ENCODE peak calls at places on chromosomes 5 and 9, in seven cellular contexts. W, C, Q, P, N, U and L are unnamed samples.

GRCh38 chr5:137146402-137146889 is 352.7 kb downstream of the SPOCK1 start:
- DNase-seq in U (peak), P (no peak), N (no peak), W (peak), Q (no peak), C (peak), L (peak)

GRCh38 chr5:171336486-171337206 is 27.6 kb downstream of the TLX3 start:
- DNase-seq in Q (no peak), C (peak), W (peak), U (peak), P (no peak), N (peak), L (peak)

GRCh38 chr9:73683862-73684591 is 532.4 kb downstream of the ANXA1 start:
- DNase-seq in W (peak), N (peak), U (peak), C (peak), Q (no peak), P (no peak), L (peak)

GRCh38 chr5:43553381-43553780 is 3.5 kb downstream of the PAIP1 start:
- DNase-seq in U (no peak), N (no peak), Q (no peak), P (no peak), W (peak), C (no peak), L (peak)

GRCh38 chr5:170076211-170076610 is 29.5 kb upstream of the FOXI1 start:
- DNase-seq in U (no peak), C (no peak), Q (no peak), N (no peak), P (no peak), W (peak), L (no peak)

GRCh38 chr9:124493794-124494479 is 13.3 kb downstream of the NR5A1 start:
- DNase-seq in W (no peak), Q (no peak), U (no peak), N (no peak), P (no peak), C (no peak), L (no peak)

GRCh38 chr9:132031869-132032583 is 47.6 kb downstream of the MED27 start:
- DNase-seq in C (no peak), Q (peak), U (no peak), N (peak), W (no peak), P (no peak), L (no peak)

GRCh38 chr9:77030045-77030444 is 10.6 kb downstream of the FOXB2 start:
- DNase-seq in W (no peak), U (no peak), Q (no peak), N (no peak), P (no peak), C (no peak), L (no peak)

GRCh38 chr9:121860744-121861143 is 209.3 kb downstream of the DAB2IP start:
- DNase-seq in U (no peak), P (no peak), N (no peak), W (peak), C (peak), Q (no peak), L (peak)

GRCh38 chr5:52990531-52990925 is 1.4 kb downstream of the ITGA2 start:
- DNase-seq in U (no peak), N (no peak), C (no peak), Q (no peak), W (no peak), P (no peak), L (no peak)
- H3K4me3 ChIP-seq in U (peak), N (no peak), C (peak), Q (no peak), W (peak), P (no peak), L (peak)

GRCh38 chr5:2750758-2751464 is 566 bp downstream of the IRX2 start:
- DNase-seq in N (no peak), C (no peak), P (no peak), W (peak), U (no peak), Q (no peak), L (peak)
- H3K4me3 ChIP-seq in N (no peak), C (peak), P (peak), W (peak), U (peak), Q (no peak), L (peak)

GRCh38 chr5:23014817-23015216 is 161.7 kb upstream of the CDH12 start:
- DNase-seq in U (no peak), P (no peak), N (no peak), W (no peak), Q (no peak), C (no peak), L (no peak)

GRCh38 chr5:23014251-23014650 is 161.1 kb upstream of the CDH12 start:
- DNase-seq in Q (no peak), U (no peak), W (no peak), P (no peak), N (no peak), C (no peak), L (no peak)

GRCh38 chr5:23007762-23008161 is 154.6 kb upstream of the CDH12 start:
- DNase-seq in Q (no peak), P (no peak), W (no peak), U (no peak), N (no peak), C (no peak), L (no peak)

GRCh38 chr5:23013395-23013994 is 160.4 kb upstream of the CDH12 start:
- DNase-seq in P (no peak), N (no peak), Q (no peak), C (peak), W (no peak), U (no peak), L (no peak)

DNA sequence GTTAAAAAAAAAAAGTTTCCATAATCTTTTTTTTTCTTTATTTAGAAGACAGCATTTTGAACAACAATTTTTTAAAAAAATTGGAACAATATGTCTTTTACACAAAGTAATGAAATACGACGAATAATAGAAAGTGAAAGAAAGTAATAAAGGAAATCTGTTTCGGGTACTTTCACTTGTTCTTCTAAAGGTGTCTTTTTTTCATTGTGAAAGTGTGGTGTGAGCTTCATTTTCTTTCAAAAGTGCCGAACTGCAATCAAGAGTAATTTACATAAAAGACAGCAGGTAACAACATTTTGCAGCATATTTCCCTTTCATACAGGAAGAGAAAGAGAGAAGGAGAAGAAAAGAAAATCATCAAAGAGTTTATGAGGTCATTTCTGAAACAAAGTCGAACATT is 159.7 kb upstream of the CDH12 start:
- DNase-seq in W (no peak), C (no peak), N (peak), U (no peak), P (no peak), Q (no peak), L (no peak)
- H3K4me3 ChIP-seq in W (no peak), C (no peak), N (no peak), U (peak), P (no peak), Q (no peak), L (no peak)

DNA sequence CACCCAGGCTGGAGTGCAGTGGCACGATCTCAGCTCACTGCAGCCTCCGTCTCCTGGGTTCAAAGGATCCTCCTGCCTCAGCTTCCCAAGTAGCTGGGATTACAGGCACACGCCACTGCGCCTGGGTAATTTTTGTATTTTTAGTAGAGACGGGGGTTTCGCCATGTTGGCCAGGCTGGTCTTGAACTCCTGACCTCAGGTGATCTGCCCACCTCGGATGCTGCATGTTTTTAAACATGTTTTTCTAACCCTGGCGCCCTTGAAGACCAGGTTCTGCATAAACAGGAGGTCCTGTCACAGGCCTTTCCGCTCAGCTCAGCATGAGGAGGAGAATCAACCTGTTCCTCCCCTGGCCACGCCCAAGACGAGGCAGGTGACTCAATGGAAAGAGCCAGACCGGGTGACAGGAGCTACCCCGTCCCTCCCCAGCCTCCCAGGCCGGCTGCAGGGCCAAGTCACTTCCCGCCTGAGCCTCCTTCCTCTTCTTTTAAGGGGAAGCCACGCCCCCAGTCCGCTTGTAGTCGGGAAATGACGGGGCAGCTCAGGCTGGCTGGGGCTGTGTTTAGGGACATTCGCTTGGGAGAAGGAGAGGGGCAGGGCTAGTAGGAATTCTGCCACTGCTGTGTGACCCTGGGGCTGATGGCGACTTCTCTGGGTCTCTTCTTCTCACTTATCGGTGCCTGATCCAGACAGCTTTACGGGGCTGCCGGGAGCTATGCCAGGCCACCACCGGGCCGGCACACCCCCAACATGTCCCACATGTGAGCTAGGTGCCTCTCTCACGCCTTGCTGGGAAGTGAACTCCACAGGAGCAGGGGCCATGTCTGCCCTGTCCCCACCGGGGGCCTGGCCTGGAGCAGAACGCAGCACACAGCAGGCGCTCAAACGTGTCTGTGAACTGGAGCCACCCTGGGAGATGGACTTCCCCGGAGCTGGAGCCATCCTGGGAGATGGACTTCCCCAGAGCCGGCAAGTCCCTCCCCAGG is 6.1 kb downstream of the NOTCH1 start:
- DNase-seq in U (no peak), W (peak), P (peak), N (peak), Q (peak), C (peak), L (peak)
- H3K4me3 ChIP-seq in U (no peak), W (no peak), P (no peak), N (peak), Q (peak), C (no peak), L (no peak)